ENCODE peak calls at places on chromosomes 1 and 21, in six cellular contexts. D is AG10803, W is endothelial cell, Z is KBM-7, S is lung microvascular endothelial cell, K is mesothelial cell of epicardium. Y is an unnamed sample.

GRCh38 chr1:226798427-226799411 is 59.6 kb upstream of the ITPKB start:
- DNase-seq in S (peak), Z (no peak), W (peak), K (no peak), D (no peak), Y (peak)

GRCh38 chr1:203858055-203858454 is 3.3 kb upstream of the SNRPE start:
- DNase-seq in Z (no peak), D (peak), W (no peak), S (peak), K (no peak), Y (no peak)

GRCh38 chr1:207811920-207812720 is 60.3 kb downstream of the CD46 start:
- DNase-seq in D (no peak), S (peak), K (no peak), Z (no peak), W (peak), Y (peak)

GRCh38 chr1:222523852-222524251 is 24.1 kb downstream of the HHIPL2 start:
- DNase-seq in W (no peak), K (no peak), Z (no peak), S (no peak), D (peak), Y (no peak)

GRCh38 chr1:180519846-180520245 is 17.5 kb upstream of the ACBD6 start:
- DNase-seq in W (peak), Z (no peak), K (no peak), S (peak), D (no peak), Y (no peak)

GRCh38 chr1:218658899-218659298 is 313.8 kb downstream of the TGFB2 start:
- DNase-seq in D (peak), K (no peak), Z (no peak), W (no peak), S (peak), Y (no peak)

GRCh38 chr21:29257701-29258100 is 41.0 kb upstream of the BACH1 start:
- DNase-seq in W (no peak), D (no peak), K (no peak), Z (no peak), S (no peak), Y (peak)

GRCh38 chr1:119275145-119275929 is 93.2 kb upstream of the HAO2 start:
- DNase-seq in Z (peak), W (peak), K (no peak), D (peak), S (peak), Y (peak)

GRCh38 chr1:166026143-166026542 is 140.7 kb downstream of the FAM78B start:
- DNase-seq in S (no peak), W (no peak), Z (no peak), D (no peak), K (no peak), Y (no peak)

GRCh38 chr21:45824546-45825208 is 156.9 kb upstream of the COL6A1 start:
- DNase-seq in Z (no peak), S (no peak), D (no peak), W (no peak), K (no peak), Y (no peak)

GRCh38 chr21:34987673-34988072 is 61.4 kb downstream of the RUNX1 start:
- DNase-seq in K (no peak), Z (no peak), S (no peak), W (no peak), D (no peak), Y (no peak)

GRCh38 chr1:19643602-19644419 is at the start of gene NBL1:
- DNase-seq in D (peak), W (no peak), K (no peak), S (peak), Z (peak), Y (no peak)

GRCh38 chr1:112719706-112720105 is 4.6 kb upstream of the PPM1J start:
- DNase-seq in S (no peak), W (no peak), K (no peak), Z (no peak), D (no peak), Y (no peak)

GRCh38 chr1:20603473-20604464 is 14.9 kb downstream of the CDA start:
- DNase-seq in D (peak), Z (no peak), W (no peak), K (no peak), S (peak), Y (no peak)

GRCh38 chr21:24007592-24007991 is 1599.7 kb downstream of the MRPL39 start:
- DNase-seq in D (no peak), K (no peak), Z (no peak), W (no peak), S (no peak), Y (no peak)

GRCh38 chr1:91883470-91883869 is 2.5 kb downstream of the TGFBR3 start:
- DNase-seq in W (no peak), Z (peak), D (peak), K (no peak), S (peak), Y (peak)

GRCh38 chr1:40072142-40072541 is 24.9 kb downstream of the PPT1 start:
- DNase-seq in D (no peak), W (no peak), K (no peak), Z (no peak), S (no peak), Y (no peak)

GRCh38 chr1:3743826-3744225 is 8.4 kb upstream of the CCDC27 start:
- DNase-seq in Z (no peak), W (no peak), D (no peak), S (no peak), K (no peak), Y (no peak)

GRCh38 chr1:14780271-14780670 is 181.8 kb downstream of the KAZN start:
- DNase-seq in Z (peak), W (no peak), K (no peak), S (no peak), D (peak), Y (peak)

GRCh38 chr1:226656601-226657277 is 82.3 kb downstream of the ITPKB start:
- DNase-seq in W (no peak), Z (no peak), K (no peak), D (peak), S (peak), Y (no peak)

GRCh38 chr1:44603718-44604117 is 70.6 kb downstream of the TMEM53 start:
- DNase-seq in S (no peak), Z (no peak), W (no peak), K (no peak), D (no peak), Y (no peak)

GRCh38 chr21:29296452-29296851 is 2.3 kb upstream of the BACH1 start:
- DNase-seq in D (no peak), W (no peak), Z (no peak), S (no peak), K (no peak), Y (no peak)

GRCh38 chr1:19203440-19203839 is 6.6 kb downstream of the UBR4 start:
- DNase-seq in K (no peak), D (peak), S (peak), Z (no peak), W (no peak), Y (no peak)

GRCh38 chr1:229114781-229115417 is 156.0 kb upstream of the RAB4A start:
- DNase-seq in K (no peak), Z (no peak), W (no peak), S (no peak), D (no peak), Y (no peak)

GRCh38 chr1:245654460-245655050 is 499.8 kb downstream of the KIF26B start:
- DNase-seq in S (no peak), D (no peak), W (no peak), K (no peak), Z (no peak), Y (no peak)

GRCh38 chr1:91889717-91890459 is 3.9 kb upstream of the TGFBR3 start:
- DNase-seq in S (peak), D (peak), W (no peak), Z (no peak), K (no peak), Y (no peak)

Y was measured in OCI-M1.